ENCODE peak calls at places on chromosomes 16 and 17, in five cellular contexts. One of them, this sample, is unnamed.

GRCh38 chr17:49850772-49851386 is 3.0 kb upstream of the TAC4 start:
- DNase-seq in pancreas: no peak
- DNase-seq in cardiac muscle cell: peak; percentile 22
- DNase-seq in uterus: no peak
- DNase-seq in left lung: no peak
- DNase-seq in this sample: no peak

GRCh38 chr17:42277342-42277712 is 1.1 kb upstream of the STAT5B start:
- DNase-seq in left lung: no peak
- DNase-seq in cardiac muscle cell: no peak
- DNase-seq in uterus: no peak
- DNase-seq in pancreas: no peak
- DNase-seq in this sample: no peak

GRCh38 chr17:39487946-39488345 is 26.7 kb downstream of the CDK12 start:
- DNase-seq in cardiac muscle cell: no peak
- DNase-seq in uterus: no peak
- DNase-seq in left lung: no peak
- DNase-seq in pancreas: no peak
- DNase-seq in this sample: peak; percentile 23

GRCh38 chr17:79000396-79001189 is 9.0 kb downstream of the CANT1 start:
- DNase-seq in left lung: no peak
- DNase-seq in uterus: peak; percentile 12
- DNase-seq in pancreas: no peak
- DNase-seq in cardiac muscle cell: no peak
- DNase-seq in this sample: peak; percentile 64

GRCh38 chr16:56736476-56736875 is 6.5 kb downstream of the NUP93 start:
- DNase-seq in left lung: no peak
- DNase-seq in pancreas: no peak
- DNase-seq in cardiac muscle cell: no peak
- DNase-seq in uterus: no peak
- DNase-seq in this sample: no peak

GRCh38 chr17:72407336-72408121 is 286.7 kb downstream of the SOX9 start:
- DNase-seq in pancreas: peak; percentile 71
- DNase-seq in uterus: peak; percentile 67
- DNase-seq in left lung: peak; percentile 75
- DNase-seq in cardiac muscle cell: peak; percentile 93
- DNase-seq in this sample: peak; percentile 34

GRCh38 chr17:57637668-57638010 is 107.5 kb downstream of the CCDC182 start:
- DNase-seq in cardiac muscle cell: no peak
- DNase-seq in uterus: no peak
- DNase-seq in pancreas: no peak
- DNase-seq in left lung: no peak
- DNase-seq in this sample: no peak

GRCh38 chr17:28807925-28808641 is 34.5 kb downstream of the FAM222B start:
- DNase-seq in uterus: no peak
- DNase-seq in cardiac muscle cell: peak; percentile 87
- DNase-seq in left lung: no peak
- DNase-seq in pancreas: no peak
- DNase-seq in this sample: peak; percentile 29

GRCh38 chr17:145671-146541 is 8.5 kb downstream of the SCGB1C2 start:
- DNase-seq in left lung: peak; percentile 31
- DNase-seq in cardiac muscle cell: no peak
- DNase-seq in pancreas: peak; percentile 20
- DNase-seq in uterus: peak; percentile 15
- DNase-seq in this sample: peak; percentile 52

GRCh38 chr16:81745704-81746558 is 33.2 kb upstream of the PLCG2 start:
- DNase-seq in left lung: peak; percentile 81
- DNase-seq in uterus: peak; percentile 54
- DNase-seq in cardiac muscle cell: peak; percentile 63
- DNase-seq in pancreas: peak; percentile 71
- DNase-seq in this sample: peak; percentile 71

GRCh38 chr17:76515291-76515949 is 14.2 kb upstream of the RHBDF2 start:
- DNase-seq in left lung: peak; percentile 85
- DNase-seq in cardiac muscle cell: peak; percentile 96
- DNase-seq in pancreas: no peak
- DNase-seq in uterus: peak; percentile 85
- DNase-seq in this sample: peak; percentile 92

GRCh38 chr17:13704333-13704732 is 102.6 kb upstream of the HS3ST3A1 start:
- DNase-seq in cardiac muscle cell: peak; percentile 41
- DNase-seq in pancreas: no peak
- DNase-seq in uterus: no peak
- DNase-seq in left lung: no peak
- DNase-seq in this sample: no peak

GRCh38 chr17:71335212-71335611 is 785.6 kb upstream of the SOX9 start:
- DNase-seq in uterus: no peak
- DNase-seq in pancreas: no peak
- DNase-seq in cardiac muscle cell: no peak
- DNase-seq in left lung: no peak
- DNase-seq in this sample: no peak

GRCh38 chr17:44071198-44071520 is 624 bp downstream of the G6PC3 start:
- DNase-seq in cardiac muscle cell: no peak
- DNase-seq in left lung: no peak
- DNase-seq in uterus: no peak
- DNase-seq in pancreas: no peak
- DNase-seq in this sample: no peak

GRCh38 chr17:44067547-44067945 is 1.1 kb upstream of the LSM12 start:
- DNase-seq in cardiac muscle cell: no peak
- DNase-seq in pancreas: no peak
- DNase-seq in uterus: no peak
- DNase-seq in left lung: no peak
- DNase-seq in this sample: no peak

GRCh38 chr17:44071772-44072171 is 1.2 kb downstream of the G6PC3 start:
- DNase-seq in uterus: no peak
- DNase-seq in left lung: no peak
- DNase-seq in pancreas: no peak
- DNase-seq in cardiac muscle cell: no peak
- DNase-seq in this sample: no peak

GRCh38 chr17:44070455-44071197 is at the start of gene G6PC3:
- DNase-seq in cardiac muscle cell: peak; percentile 99
- DNase-seq in uterus: peak; percentile 96
- DNase-seq in pancreas: peak; percentile 92
- DNase-seq in left lung: peak; percentile 96
- DNase-seq in this sample: peak; percentile 96

DNA sequence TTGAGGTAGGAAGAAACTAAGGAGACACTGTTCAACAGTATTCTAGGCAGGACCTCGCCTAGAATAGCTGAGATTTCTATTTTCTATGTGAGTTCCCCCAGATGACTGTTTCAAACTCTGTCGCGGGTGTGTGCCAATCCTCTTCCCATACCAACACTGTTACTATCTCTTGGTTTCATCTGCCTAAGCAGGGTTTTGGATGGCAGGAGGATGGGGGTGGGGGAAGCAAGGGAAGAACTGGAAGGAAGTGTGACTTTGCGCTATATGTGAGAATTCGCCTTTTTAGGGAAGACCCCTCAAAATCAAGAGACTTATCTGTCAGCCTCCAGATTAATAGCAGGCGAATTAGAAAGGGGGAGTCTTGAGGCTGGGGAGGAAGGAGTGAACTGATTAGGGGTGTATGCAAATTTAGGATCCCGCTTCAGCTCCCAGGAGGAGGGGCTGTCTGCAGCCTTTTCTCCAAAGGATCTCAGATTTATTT is 521 bp upstream of the G6PC3 start:
- DNase-seq in pancreas: no peak
- DNase-seq in uterus: no peak
- DNase-seq in cardiac muscle cell: peak; percentile 32
- DNase-seq in left lung: no peak
- DNase-seq in this sample: no peak
- TF ChIP-seq CTCF in pancreas: no peak
- TF ChIP-seq CTCF in uterus: no peak
- TF ChIP-seq CTCF in cardiac muscle cell: no peak
- TF ChIP-seq CTCF in left lung: no peak
- TF ChIP-seq CTCF in this sample: no peak

DNA sequence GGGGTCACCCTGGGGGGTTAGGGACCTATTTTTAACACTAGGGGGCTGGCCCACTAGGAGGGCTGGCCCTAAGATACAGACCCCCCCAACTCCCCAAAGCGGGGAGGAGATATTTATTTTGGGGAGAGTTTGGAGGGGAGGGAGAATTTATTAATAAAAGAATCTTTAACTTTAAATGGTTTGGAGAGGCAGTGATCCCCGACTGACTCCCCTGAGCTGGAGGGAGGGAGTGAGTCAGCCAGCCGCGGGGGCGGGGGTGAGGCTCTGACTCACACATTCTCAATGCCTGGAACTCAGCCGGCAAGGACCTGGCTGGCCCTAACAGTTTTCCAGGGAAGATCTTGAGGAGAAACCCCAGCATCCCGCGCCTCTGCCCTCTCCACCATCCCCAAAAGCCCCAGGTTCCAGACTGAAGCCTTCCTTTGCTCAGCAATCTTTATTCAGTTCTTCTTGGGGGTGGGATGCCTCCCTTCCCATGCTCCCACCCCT is 1.5 kb downstream of the HCFC1R1 start:
- DNase-seq in uterus: peak; percentile 95
- DNase-seq in pancreas: peak; percentile 93
- DNase-seq in left lung: peak; percentile 92
- DNase-seq in cardiac muscle cell: peak; percentile 97
- DNase-seq in this sample: peak; percentile 96
- H3K4me3 ChIP-seq in uterus: peak overlapping the region; percentile 51
- H3K4me3 ChIP-seq in pancreas: peak overlapping the region; percentile 93
- H3K4me3 ChIP-seq in left lung: peak overlapping the region; percentile 83
- H3K4me3 ChIP-seq in cardiac muscle cell: peak overlapping the region; percentile 74
- H3K4me3 ChIP-seq in this sample: peak overlapping the region; percentile 88

GRCh38 chr17:8159459-8160223 is 3.1 kb downstream of the VAMP2 start:
- DNase-seq in pancreas: peak; percentile 36
- DNase-seq in cardiac muscle cell: no peak
- DNase-seq in left lung: no peak
- DNase-seq in uterus: no peak
- DNase-seq in this sample: no peak

GRCh38 chr17:8160741-8161221 is 2.0 kb downstream of the VAMP2 start:
- DNase-seq in pancreas: peak; percentile 46
- DNase-seq in left lung: no peak
- DNase-seq in cardiac muscle cell: no peak
- DNase-seq in uterus: no peak
- DNase-seq in this sample: no peak

GRCh38 chr17:8159032-8159400 is 3.7 kb downstream of the VAMP2 start:
- DNase-seq in pancreas: peak; percentile 24
- DNase-seq in left lung: no peak
- DNase-seq in cardiac muscle cell: no peak
- DNase-seq in uterus: no peak
- DNase-seq in this sample: no peak

GRCh38 chr17:8161289-8162231 is 1.2 kb downstream of the VAMP2 start:
- DNase-seq in left lung: no peak
- DNase-seq in uterus: no peak
- DNase-seq in pancreas: peak; percentile 54
- DNase-seq in cardiac muscle cell: no peak
- DNase-seq in this sample: no peak

DNA sequence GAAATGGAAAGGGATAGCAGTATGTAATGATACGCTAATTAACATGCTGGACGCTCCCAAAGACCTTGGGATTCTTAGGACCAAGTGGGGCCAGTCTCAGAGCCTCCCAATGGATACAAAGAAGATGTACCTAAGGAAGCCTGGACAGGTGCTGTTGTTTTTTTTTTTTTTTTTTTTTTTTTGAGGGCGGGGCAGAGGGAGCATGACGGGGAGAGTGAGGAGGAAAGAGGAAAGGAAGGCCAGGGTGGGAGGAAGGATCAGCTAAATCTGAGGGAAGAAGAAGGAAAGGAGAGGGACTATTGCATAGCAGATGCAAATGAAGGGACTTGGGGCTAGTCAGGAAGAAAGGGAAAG is 2.5 kb downstream of the VAMP2 start:
- DNase-seq in left lung: no peak
- DNase-seq in uterus: no peak
- DNase-seq in cardiac muscle cell: no peak
- DNase-seq in pancreas: no peak
- DNase-seq in this sample: no peak
- H3K4me1 ChIP-seq in left lung: peaks cover 32% of the 10 kb centered on the region
- H3K4me1 ChIP-seq in uterus: peaks cover 26% of the 10 kb centered on the region
- H3K4me1 ChIP-seq in cardiac muscle cell: peaks cover 17% of the 10 kb centered on the region
- H3K4me1 ChIP-seq in pancreas: peaks cover 17% of the 10 kb centered on the region
- H3K4me1 ChIP-seq in this sample: no peaks in the 10 kb centered on the region

GRCh38 chr17:9225305-9226101 is 204.2 kb downstream of the NTN1 start:
- DNase-seq in pancreas: no peak
- DNase-seq in cardiac muscle cell: peak; percentile 13
- DNase-seq in uterus: no peak
- DNase-seq in left lung: no peak
- DNase-seq in this sample: no peak
- TF ChIP-seq CTCF in pancreas: no peak
- TF ChIP-seq CTCF in cardiac muscle cell: peak; percentile 3
- TF ChIP-seq CTCF in uterus: no peak
- TF ChIP-seq CTCF in left lung: no peak
- TF ChIP-seq CTCF in this sample: no peak

DNA sequence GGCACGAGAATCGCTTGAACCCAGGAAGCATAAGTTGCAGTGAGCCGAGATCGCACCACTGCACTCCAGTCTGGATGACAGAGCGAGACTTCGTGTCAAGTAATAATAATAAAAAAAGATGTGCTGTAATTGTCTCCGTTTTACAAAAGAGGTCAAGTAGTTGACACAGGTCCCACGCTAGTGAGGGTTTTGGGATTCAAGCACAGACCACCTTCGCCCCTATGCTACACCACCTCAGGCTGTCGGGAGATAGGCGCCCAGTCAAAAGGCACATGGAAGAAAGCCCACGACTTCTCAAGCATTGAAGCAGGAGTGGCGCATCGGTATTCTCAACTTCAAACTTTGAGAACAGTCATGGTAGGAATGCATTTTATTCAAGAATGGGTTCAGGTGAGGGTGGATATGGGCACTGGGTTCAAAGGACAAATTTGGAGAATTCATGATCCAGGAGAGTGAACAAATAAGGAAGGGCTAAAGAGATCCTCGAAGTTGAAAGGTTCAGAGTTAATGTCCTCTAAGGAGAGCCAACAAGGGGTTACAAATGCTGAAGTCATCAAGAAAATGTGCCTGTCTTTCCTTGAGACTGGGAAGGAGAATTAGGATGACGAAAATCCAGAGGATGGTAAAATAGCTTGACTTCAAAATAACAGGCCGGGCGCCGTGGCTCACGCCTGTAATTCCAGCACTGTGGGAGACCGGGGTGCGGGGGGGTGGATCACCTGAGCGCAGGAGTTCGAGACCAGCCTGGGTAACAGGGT is 1.4 kb upstream of the AMZ2 start:
- DNase-seq in pancreas: peak; percentile 39
- DNase-seq in cardiac muscle cell: no peak
- DNase-seq in left lung: no peak
- DNase-seq in uterus: no peak
- DNase-seq in this sample: no peak
- H3K4me3 ChIP-seq in pancreas: no peak overlapping the region
- H3K4me3 ChIP-seq in cardiac muscle cell: peak overlapping the region; percentile 89
- H3K4me3 ChIP-seq in left lung: peak overlapping the region; percentile 88
- H3K4me3 ChIP-seq in uterus: peak overlapping the region; percentile 66
- H3K4me3 ChIP-seq in this sample: no peak overlapping the region

DNA sequence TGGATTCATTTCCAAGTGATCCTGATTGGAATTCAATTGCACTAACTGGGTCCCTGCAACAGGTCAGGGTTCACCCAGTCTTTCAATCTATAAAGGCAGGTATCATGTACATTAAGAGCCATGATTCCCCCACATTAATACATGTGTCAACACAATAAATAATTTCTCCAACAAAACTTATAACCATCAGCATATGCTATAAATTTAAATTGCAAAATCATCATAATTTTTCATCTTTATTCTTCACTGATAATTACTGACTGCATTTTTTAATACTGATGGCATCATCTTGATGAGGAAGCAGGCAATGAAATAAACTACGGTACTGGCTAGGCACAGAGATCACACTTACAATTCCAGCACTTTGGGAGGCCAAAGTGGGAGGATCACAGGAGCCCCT is 59.4 kb downstream of the ZFHX3 start:
- DNase-seq in left lung: no peak
- DNase-seq in cardiac muscle cell: no peak
- DNase-seq in uterus: no peak
- DNase-seq in pancreas: no peak
- DNase-seq in this sample: no peak
- H3K4me1 ChIP-seq in left lung: peaks cover 15% of the 10 kb centered on the region
- H3K4me1 ChIP-seq in cardiac muscle cell: peaks cover 54% of the 10 kb centered on the region
- H3K4me1 ChIP-seq in uterus: peaks cover 27% of the 10 kb centered on the region
- H3K4me1 ChIP-seq in pancreas: peaks cover 18% of the 10 kb centered on the region
- H3K4me1 ChIP-seq in this sample: peaks cover 8% of the 10 kb centered on the region

This sample was measured in tibial artery.